ENCODE peak calls at places on chromosome 6, in ten cellular contexts. One of them, this sample, is unnamed.

GRCh38 chr6:52326540-52327364 is 35.2 kb upstream of the PAQR8 start:
- DNase-seq in EL: no peak
- DNase-seq in midbrain: no peak
- DNase-seq in fibroblast of the conjunctiva: no peak
- DNase-seq in stimulated activated CD8-positive, alpha-beta memory T cell treated with anti-CD3 and anti-CD28 coated beads, Interleukin-2, amount 100 ng/mL, for 1 hour: no peak
- DNase-seq in activated naive CD8-positive, alpha-beta T cell treated with anti-CD3 and anti-CD28 coated beads, Interleukin-2, amount 50 U/mL, for 24 hours: no peak
- DNase-seq in heart right ventricle: no peak
- DNase-seq in stimulated activated CD4-positive, alpha-beta T cell treated with anti-CD3 and anti-CD28 coated beads, Interleukin-4, amount 100 ng/mL, for 4 hours: no peak
- DNase-seq in kidney tubule cell: peak
- DNase-seq in HCT116: no peak
- DNase-seq in this sample: no peak

GRCh38 chr6:21565431-21565830 is 28.1 kb upstream of the SOX4 start:
- DNase-seq in EL: no peak
- DNase-seq in midbrain: no peak
- DNase-seq in fibroblast of the conjunctiva: no peak
- DNase-seq in stimulated activated CD8-positive, alpha-beta memory T cell treated with anti-CD3 and anti-CD28 coated beads, Interleukin-2, amount 100 ng/mL, for 1 hour: no peak
- DNase-seq in activated naive CD8-positive, alpha-beta T cell treated with anti-CD3 and anti-CD28 coated beads, Interleukin-2, amount 50 U/mL, for 24 hours: no peak
- DNase-seq in heart right ventricle: no peak
- DNase-seq in stimulated activated CD4-positive, alpha-beta T cell treated with anti-CD3 and anti-CD28 coated beads, Interleukin-4, amount 100 ng/mL, for 4 hours: no peak
- DNase-seq in kidney tubule cell: no peak
- DNase-seq in HCT116: no peak
- DNase-seq in this sample: no peak

GRCh38 chr6:89948876-89949275 is 54.6 kb downstream of the GJA10 start:
- DNase-seq in EL: no peak
- DNase-seq in midbrain: no peak
- DNase-seq in fibroblast of the conjunctiva: no peak
- DNase-seq in stimulated activated CD8-positive, alpha-beta memory T cell treated with anti-CD3 and anti-CD28 coated beads, Interleukin-2, amount 100 ng/mL, for 1 hour: no peak
- DNase-seq in activated naive CD8-positive, alpha-beta T cell treated with anti-CD3 and anti-CD28 coated beads, Interleukin-2, amount 50 U/mL, for 24 hours: no peak
- DNase-seq in heart right ventricle: no peak
- DNase-seq in stimulated activated CD4-positive, alpha-beta T cell treated with anti-CD3 and anti-CD28 coated beads, Interleukin-4, amount 100 ng/mL, for 4 hours: no peak
- DNase-seq in kidney tubule cell: no peak
- DNase-seq in HCT116: no peak
- DNase-seq in this sample: no peak

GRCh38 chr6:22448311-22448711 is 121.1 kb upstream of the HDGFL1 start:
- DNase-seq in EL: peak
- DNase-seq in midbrain: no peak
- DNase-seq in fibroblast of the conjunctiva: no peak
- DNase-seq in stimulated activated CD8-positive, alpha-beta memory T cell treated with anti-CD3 and anti-CD28 coated beads, Interleukin-2, amount 100 ng/mL, for 1 hour: no peak
- DNase-seq in activated naive CD8-positive, alpha-beta T cell treated with anti-CD3 and anti-CD28 coated beads, Interleukin-2, amount 50 U/mL, for 24 hours: no peak
- DNase-seq in heart right ventricle: no peak
- DNase-seq in stimulated activated CD4-positive, alpha-beta T cell treated with anti-CD3 and anti-CD28 coated beads, Interleukin-4, amount 100 ng/mL, for 4 hours: no peak
- DNase-seq in kidney tubule cell: peak
- DNase-seq in HCT116: no peak
- DNase-seq in this sample: no peak

GRCh38 chr6:169536446-169537170 is 165.2 kb downstream of the WDR27 start:
- DNase-seq in EL: peak
- DNase-seq in midbrain: no peak
- DNase-seq in fibroblast of the conjunctiva: no peak
- DNase-seq in stimulated activated CD8-positive, alpha-beta memory T cell treated with anti-CD3 and anti-CD28 coated beads, Interleukin-2, amount 100 ng/mL, for 1 hour: no peak
- DNase-seq in activated naive CD8-positive, alpha-beta T cell treated with anti-CD3 and anti-CD28 coated beads, Interleukin-2, amount 50 U/mL, for 24 hours: no peak
- DNase-seq in heart right ventricle: no peak
- DNase-seq in stimulated activated CD4-positive, alpha-beta T cell treated with anti-CD3 and anti-CD28 coated beads, Interleukin-4, amount 100 ng/mL, for 4 hours: no peak
- DNase-seq in kidney tubule cell: peak
- DNase-seq in HCT116: no peak
- DNase-seq in this sample: no peak

GRCh38 chr6:126033696-126034095 is 47.4 kb downstream of the TRMT11 start:
- DNase-seq in EL: peak
- DNase-seq in midbrain: peak
- DNase-seq in fibroblast of the conjunctiva: peak
- DNase-seq in stimulated activated CD8-positive, alpha-beta memory T cell treated with anti-CD3 and anti-CD28 coated beads, Interleukin-2, amount 100 ng/mL, for 1 hour: no peak
- DNase-seq in activated naive CD8-positive, alpha-beta T cell treated with anti-CD3 and anti-CD28 coated beads, Interleukin-2, amount 50 U/mL, for 24 hours: no peak
- DNase-seq in heart right ventricle: peak
- DNase-seq in stimulated activated CD4-positive, alpha-beta T cell treated with anti-CD3 and anti-CD28 coated beads, Interleukin-4, amount 100 ng/mL, for 4 hours: no peak
- DNase-seq in kidney tubule cell: peak
- DNase-seq in HCT116: no peak
- DNase-seq in this sample: peak

GRCh38 chr6:142960098-142960497 is 15.1 kb upstream of the HIVEP2 start:
- DNase-seq in EL: peak
- DNase-seq in midbrain: no peak
- DNase-seq in fibroblast of the conjunctiva: no peak
- DNase-seq in stimulated activated CD8-positive, alpha-beta memory T cell treated with anti-CD3 and anti-CD28 coated beads, Interleukin-2, amount 100 ng/mL, for 1 hour: no peak
- DNase-seq in activated naive CD8-positive, alpha-beta T cell treated with anti-CD3 and anti-CD28 coated beads, Interleukin-2, amount 50 U/mL, for 24 hours: no peak
- DNase-seq in heart right ventricle: no peak
- DNase-seq in stimulated activated CD4-positive, alpha-beta T cell treated with anti-CD3 and anti-CD28 coated beads, Interleukin-4, amount 100 ng/mL, for 4 hours: no peak
- DNase-seq in kidney tubule cell: peak
- DNase-seq in HCT116: no peak
- DNase-seq in this sample: no peak

GRCh38 chr6:128471907-128472306 is 48.5 kb downstream of the PTPRK start:
- DNase-seq in EL: no peak
- DNase-seq in midbrain: no peak
- DNase-seq in fibroblast of the conjunctiva: no peak
- DNase-seq in stimulated activated CD8-positive, alpha-beta memory T cell treated with anti-CD3 and anti-CD28 coated beads, Interleukin-2, amount 100 ng/mL, for 1 hour: no peak
- DNase-seq in activated naive CD8-positive, alpha-beta T cell treated with anti-CD3 and anti-CD28 coated beads, Interleukin-2, amount 50 U/mL, for 24 hours: no peak
- DNase-seq in heart right ventricle: no peak
- DNase-seq in stimulated activated CD4-positive, alpha-beta T cell treated with anti-CD3 and anti-CD28 coated beads, Interleukin-4, amount 100 ng/mL, for 4 hours: no peak
- DNase-seq in kidney tubule cell: no peak
- DNase-seq in HCT116: no peak
- DNase-seq in this sample: peak

GRCh38 chr6:131003419-131004386 is 59.3 kb downstream of the EPB41L2 start:
- DNase-seq in EL: no peak
- DNase-seq in midbrain: no peak
- DNase-seq in fibroblast of the conjunctiva: no peak
- DNase-seq in stimulated activated CD8-positive, alpha-beta memory T cell treated with anti-CD3 and anti-CD28 coated beads, Interleukin-2, amount 100 ng/mL, for 1 hour: no peak
- DNase-seq in activated naive CD8-positive, alpha-beta T cell treated with anti-CD3 and anti-CD28 coated beads, Interleukin-2, amount 50 U/mL, for 24 hours: no peak
- DNase-seq in heart right ventricle: no peak
- DNase-seq in stimulated activated CD4-positive, alpha-beta T cell treated with anti-CD3 and anti-CD28 coated beads, Interleukin-4, amount 100 ng/mL, for 4 hours: no peak
- DNase-seq in kidney tubule cell: no peak
- DNase-seq in HCT116: no peak
- DNase-seq in this sample: no peak

GRCh38 chr6:3623451-3624267 is 127.9 kb downstream of the PXDC1 start:
- DNase-seq in EL: no peak
- DNase-seq in midbrain: no peak
- DNase-seq in fibroblast of the conjunctiva: no peak
- DNase-seq in stimulated activated CD8-positive, alpha-beta memory T cell treated with anti-CD3 and anti-CD28 coated beads, Interleukin-2, amount 100 ng/mL, for 1 hour: no peak
- DNase-seq in activated naive CD8-positive, alpha-beta T cell treated with anti-CD3 and anti-CD28 coated beads, Interleukin-2, amount 50 U/mL, for 24 hours: peak
- DNase-seq in heart right ventricle: no peak
- DNase-seq in stimulated activated CD4-positive, alpha-beta T cell treated with anti-CD3 and anti-CD28 coated beads, Interleukin-4, amount 100 ng/mL, for 4 hours: no peak
- DNase-seq in kidney tubule cell: no peak
- DNase-seq in HCT116: no peak
- DNase-seq in this sample: no peak

GRCh38 chr6:36525346-36525745 is 21.9 kb downstream of the STK38 start:
- DNase-seq in EL: no peak
- DNase-seq in midbrain: no peak
- DNase-seq in fibroblast of the conjunctiva: no peak
- DNase-seq in stimulated activated CD8-positive, alpha-beta memory T cell treated with anti-CD3 and anti-CD28 coated beads, Interleukin-2, amount 100 ng/mL, for 1 hour: no peak
- DNase-seq in activated naive CD8-positive, alpha-beta T cell treated with anti-CD3 and anti-CD28 coated beads, Interleukin-2, amount 50 U/mL, for 24 hours: no peak
- DNase-seq in heart right ventricle: no peak
- DNase-seq in stimulated activated CD4-positive, alpha-beta T cell treated with anti-CD3 and anti-CD28 coated beads, Interleukin-4, amount 100 ng/mL, for 4 hours: no peak
- DNase-seq in kidney tubule cell: no peak
- DNase-seq in HCT116: no peak
- DNase-seq in this sample: no peak

GRCh38 chr6:127129281-127129680 is 10.8 kb downstream of the RSPO3 start:
- DNase-seq in EL: no peak
- DNase-seq in midbrain: no peak
- DNase-seq in fibroblast of the conjunctiva: no peak
- DNase-seq in stimulated activated CD8-positive, alpha-beta memory T cell treated with anti-CD3 and anti-CD28 coated beads, Interleukin-2, amount 100 ng/mL, for 1 hour: no peak
- DNase-seq in activated naive CD8-positive, alpha-beta T cell treated with anti-CD3 and anti-CD28 coated beads, Interleukin-2, amount 50 U/mL, for 24 hours: no peak
- DNase-seq in heart right ventricle: no peak
- DNase-seq in stimulated activated CD4-positive, alpha-beta T cell treated with anti-CD3 and anti-CD28 coated beads, Interleukin-4, amount 100 ng/mL, for 4 hours: no peak
- DNase-seq in kidney tubule cell: no peak
- DNase-seq in HCT116: no peak
- DNase-seq in this sample: no peak

GRCh38 chr6:11251553-11252358 is 19.3 kb upstream of the NEDD9 start:
- DNase-seq in EL: peak
- DNase-seq in midbrain: peak
- DNase-seq in fibroblast of the conjunctiva: no peak
- DNase-seq in stimulated activated CD8-positive, alpha-beta memory T cell treated with anti-CD3 and anti-CD28 coated beads, Interleukin-2, amount 100 ng/mL, for 1 hour: no peak
- DNase-seq in activated naive CD8-positive, alpha-beta T cell treated with anti-CD3 and anti-CD28 coated beads, Interleukin-2, amount 50 U/mL, for 24 hours: no peak
- DNase-seq in heart right ventricle: peak
- DNase-seq in stimulated activated CD4-positive, alpha-beta T cell treated with anti-CD3 and anti-CD28 coated beads, Interleukin-4, amount 100 ng/mL, for 4 hours: no peak
- DNase-seq in kidney tubule cell: peak
- DNase-seq in HCT116: no peak
- DNase-seq in this sample: peak

GRCh38 chr6:11525468-11526155 is 11.9 kb upstream of the TMEM170B start:
- DNase-seq in EL: peak
- DNase-seq in midbrain: peak
- DNase-seq in fibroblast of the conjunctiva: peak
- DNase-seq in stimulated activated CD8-positive, alpha-beta memory T cell treated with anti-CD3 and anti-CD28 coated beads, Interleukin-2, amount 100 ng/mL, for 1 hour: no peak
- DNase-seq in activated naive CD8-positive, alpha-beta T cell treated with anti-CD3 and anti-CD28 coated beads, Interleukin-2, amount 50 U/mL, for 24 hours: no peak
- DNase-seq in heart right ventricle: no peak
- DNase-seq in stimulated activated CD4-positive, alpha-beta T cell treated with anti-CD3 and anti-CD28 coated beads, Interleukin-4, amount 100 ng/mL, for 4 hours: no peak
- DNase-seq in kidney tubule cell: no peak
- DNase-seq in HCT116: no peak
- DNase-seq in this sample: peak

GRCh38 chr6:43733471-43734293 is 36.3 kb upstream of the VEGFA start:
- DNase-seq in EL: no peak
- DNase-seq in midbrain: no peak
- DNase-seq in fibroblast of the conjunctiva: no peak
- DNase-seq in stimulated activated CD8-positive, alpha-beta memory T cell treated with anti-CD3 and anti-CD28 coated beads, Interleukin-2, amount 100 ng/mL, for 1 hour: peak
- DNase-seq in activated naive CD8-positive, alpha-beta T cell treated with anti-CD3 and anti-CD28 coated beads, Interleukin-2, amount 50 U/mL, for 24 hours: peak
- DNase-seq in heart right ventricle: no peak
- DNase-seq in stimulated activated CD4-positive, alpha-beta T cell treated with anti-CD3 and anti-CD28 coated beads, Interleukin-4, amount 100 ng/mL, for 4 hours: no peak
- DNase-seq in kidney tubule cell: no peak
- DNase-seq in HCT116: no peak
- DNase-seq in this sample: no peak

GRCh38 chr6:378090-378957 is 13.2 kb upstream of the IRF4 start:
- DNase-seq in EL: no peak
- DNase-seq in midbrain: no peak
- DNase-seq in fibroblast of the conjunctiva: no peak
- DNase-seq in stimulated activated CD8-positive, alpha-beta memory T cell treated with anti-CD3 and anti-CD28 coated beads, Interleukin-2, amount 100 ng/mL, for 1 hour: no peak
- DNase-seq in activated naive CD8-positive, alpha-beta T cell treated with anti-CD3 and anti-CD28 coated beads, Interleukin-2, amount 50 U/mL, for 24 hours: no peak
- DNase-seq in heart right ventricle: no peak
- DNase-seq in stimulated activated CD4-positive, alpha-beta T cell treated with anti-CD3 and anti-CD28 coated beads, Interleukin-4, amount 100 ng/mL, for 4 hours: no peak
- DNase-seq in kidney tubule cell: no peak
- DNase-seq in HCT116: no peak
- DNase-seq in this sample: no peak

GRCh38 chr6:146550911-146551310 is 7.3 kb downstream of the RAB32 start:
- DNase-seq in EL: peak
- DNase-seq in midbrain: no peak
- DNase-seq in fibroblast of the conjunctiva: no peak
- DNase-seq in stimulated activated CD8-positive, alpha-beta memory T cell treated with anti-CD3 and anti-CD28 coated beads, Interleukin-2, amount 100 ng/mL, for 1 hour: no peak
- DNase-seq in activated naive CD8-positive, alpha-beta T cell treated with anti-CD3 and anti-CD28 coated beads, Interleukin-2, amount 50 U/mL, for 24 hours: no peak
- DNase-seq in heart right ventricle: no peak
- DNase-seq in stimulated activated CD4-positive, alpha-beta T cell treated with anti-CD3 and anti-CD28 coated beads, Interleukin-4, amount 100 ng/mL, for 4 hours: no peak
- DNase-seq in kidney tubule cell: no peak
- DNase-seq in HCT116: no peak
- DNase-seq in this sample: no peak

This sample was measured in pons.